ENCODE peak calls at places on chromosomes 6 and 20, in seven cellular contexts. B is neural progenitor cell, N is astrocyte of the spinal cord, D is pancreas, V is endothelial cell, S is tibial artery, F is AG10803. E is an unnamed sample.

GRCh38 chr20:32289661-32290431 is 12.4 kb downstream of the KIF3B start:
- DNase-seq in V (no peak), S (peak), N (no peak), D (peak), F (no peak), B (no peak), E (no peak)

GRCh38 chr6:28923318-28924102 is at the start of gene TRIM27:
- DNase-seq in N (peak), S (peak), B (peak), V (peak), D (peak), F (peak), E (peak)

GRCh38 chr20:5827098-5827853 is 77.1 kb downstream of the SHLD1 start:
- DNase-seq in S (no peak), F (no peak), N (no peak), V (no peak), D (no peak), B (no peak), E (peak)

GRCh38 chr20:60085551-60086132 is 127.4 kb downstream of the CDH26 start:
- DNase-seq in B (peak), D (no peak), V (no peak), S (no peak), F (no peak), N (no peak), E (no peak)

GRCh38 chr6:13813011-13813410 is 1.3 kb downstream of the MCUR1 start:
- DNase-seq in V (no peak), S (no peak), F (no peak), D (no peak), N (no peak), B (no peak), E (no peak)

GRCh38 chr6:127641905-127642304 is 64.9 kb downstream of the C6orf58 start:
- DNase-seq in S (no peak), F (peak), D (no peak), V (peak), N (peak), B (peak), E (peak)

GRCh38 chr6:5871296-5871695 is 135.4 kb downstream of the NRN1 start:
- DNase-seq in D (no peak), S (no peak), V (no peak), F (no peak), N (no peak), B (no peak), E (peak)

GRCh38 chr6:55882731-55883595 is 7.6 kb upstream of the BMP5 start:
- DNase-seq in S (no peak), F (peak), D (no peak), V (no peak), B (no peak), N (peak), E (no peak)

GRCh38 chr6:34484899-34485298 is 19.0 kb downstream of the PACSIN1 start:
- DNase-seq in N (no peak), F (no peak), V (no peak), D (no peak), S (no peak), B (no peak), E (peak)

GRCh38 chr6:55694148-55694547 is 115.2 kb upstream of the HMGCLL1 start:
- DNase-seq in F (peak), B (peak), D (no peak), V (no peak), N (peak), S (no peak), E (no peak)

GRCh38 chr6:113646701-113647100 is 210.4 kb upstream of the MARCKS start:
- DNase-seq in B (no peak), D (no peak), S (no peak), N (no peak), V (no peak), F (no peak), E (no peak)

GRCh38 chr20:41136695-41137411 is 490 bp upstream of the PLCG1 start:
- DNase-seq in N (peak), B (peak), V (peak), F (peak), D (peak), S (peak), E (peak)

GRCh38 chr6:36377594-36377993 is 9.9 kb downstream of the ETV7 start:
- DNase-seq in B (no peak), V (no peak), F (no peak), S (peak), D (no peak), N (no peak), E (no peak)

GRCh38 chr6:160667854-160668481 is 3.9 kb upstream of the LPA start:
- DNase-seq in B (peak), F (no peak), S (no peak), N (no peak), V (peak), D (peak), E (peak)

GRCh38 chr20:62326559-62326958 is 23.8 kb downstream of the ADRM1 start:
- DNase-seq in S (no peak), D (no peak), V (no peak), B (no peak), F (no peak), N (no peak), E (no peak)

GRCh38 chr20:62329389-62330377 is 26.9 kb downstream of the ADRM1 start:
- DNase-seq in D (no peak), S (no peak), F (no peak), B (no peak), N (no peak), V (no peak), E (no peak)

GRCh38 chr20:62328684-62329388 is 26.0 kb downstream of the ADRM1 start:
- DNase-seq in D (no peak), N (no peak), B (no peak), S (no peak), F (no peak), V (no peak), E (no peak)

GRCh38 chr20:62326959-62327725 is 24.3 kb downstream of the ADRM1 start:
- DNase-seq in F (no peak), V (no peak), B (no peak), D (no peak), N (no peak), S (no peak), E (no peak)

DNA sequence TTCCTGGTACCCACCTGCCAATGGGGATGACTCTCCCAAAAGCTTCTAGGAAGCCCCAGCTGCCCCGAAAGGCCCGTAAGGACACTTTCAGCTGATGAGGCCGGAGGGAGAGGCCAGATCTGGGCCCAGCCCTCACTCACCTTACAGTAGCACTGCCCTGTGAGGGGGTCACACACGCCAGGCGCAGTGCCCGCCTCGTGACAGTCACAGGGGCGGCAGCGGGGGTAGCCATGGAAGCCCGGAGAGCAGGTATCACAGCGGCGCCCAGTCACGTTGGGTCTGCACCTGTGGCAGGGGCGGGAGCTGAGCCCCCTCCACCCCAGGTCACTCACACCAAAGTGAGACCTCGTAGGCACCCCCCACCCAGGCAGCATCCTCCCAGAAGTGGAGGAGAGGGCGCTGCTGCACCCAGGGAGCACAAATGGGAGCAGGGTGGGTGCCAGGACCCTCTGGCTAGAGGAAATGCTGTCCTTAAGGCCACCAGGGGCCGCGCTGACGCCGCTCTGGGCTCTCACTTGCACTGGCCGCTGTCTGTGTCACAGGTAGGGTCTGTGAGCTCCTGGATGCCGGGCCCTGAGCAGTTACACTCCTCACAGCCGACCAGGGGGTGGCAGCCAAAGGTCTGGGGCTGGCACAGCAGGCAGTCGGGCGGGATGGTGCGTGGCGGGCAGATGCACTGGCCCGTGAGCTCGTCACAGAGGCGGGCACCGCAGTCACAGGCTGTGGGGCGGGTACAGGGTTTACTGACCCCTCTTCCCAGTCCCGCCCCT is 25.1 kb downstream of the ADRM1 start:
- DNase-seq in B (no peak), V (no peak), F (no peak), D (no peak), N (no peak), S (no peak), E (no peak)
- TF ChIP-seq CTCF in B (no peak), V (no peak), F (no peak), D (no peak), N (no peak), S (no peak), E (no peak)

GRCh38 chr6:136525586-136526195 is 24.5 kb downstream of the MAP7 start:
- DNase-seq in F (peak), V (no peak), B (peak), S (no peak), N (no peak), D (no peak), E (no peak)
- TF ChIP-seq CTCF in F (no peak), V (no peak), B (no peak), S (no peak), N (no peak), D (no peak), E (no peak)

GRCh38 chr6:44657201-44657824 is 269.8 kb downstream of the CDC5L start:
- DNase-seq in D (no peak), B (peak), V (no peak), F (no peak), S (no peak), N (peak), E (no peak)
- TF ChIP-seq CTCF in D (no peak), B (no peak), V (no peak), F (no peak), S (no peak), N (peak), E (no peak)

GRCh38 chr20:63706852-63707557 is 771 bp downstream of the ARFRP1 start:
- DNase-seq in F (peak), V (peak), S (peak), B (peak), N (no peak), D (peak), E (peak)
- TF ChIP-seq CTCF in F (peak), V (no peak), S (no peak), B (peak), N (peak), D (no peak), E (peak)

E was measured in activated CD8-positive, alpha-beta T cell treated with anti-CD3 and anti-CD28 coated beads for 36 hours.